ENCODE peak calls at places on chromosome 21, in seven cellular contexts. A is sigmoid colon, W is aorta, T is right lobe of liver, V is RWPE2, C is hepatocyte, I is PC-9. Q is an unnamed sample.

GRCh38 chr21:35342440-35342839 is 293.3 kb upstream of the RUNX1 start:
- DNase-seq in I (no peak), V (no peak), C (no peak), W (no peak), A (no peak), T (no peak), Q (no peak)

GRCh38 chr21:26686278-26686677 is 113.2 kb upstream of the CYYR1 start:
- DNase-seq in T (no peak), V (no peak), A (no peak), I (peak), W (no peak), C (no peak), Q (no peak)

GRCh38 chr21:39142972-39143371 is 40.3 kb downstream of the PSMG1 start:
- DNase-seq in A (no peak), I (no peak), W (no peak), T (no peak), C (no peak), V (no peak), Q (no peak)

GRCh38 chr21:24781146-24781545 is 826.1 kb downstream of the MRPL39 start:
- DNase-seq in T (no peak), A (no peak), W (no peak), C (no peak), I (no peak), V (no peak), Q (no peak)

GRCh38 chr21:27213328-27213727 is 246.4 kb upstream of the ADAMTS5 start:
- DNase-seq in W (no peak), T (no peak), I (no peak), A (no peak), C (no peak), V (no peak), Q (no peak)

GRCh38 chr21:25953659-25954058 is 216.9 kb downstream of the APP start:
- DNase-seq in W (no peak), T (no peak), C (no peak), A (no peak), V (no peak), I (no peak), Q (no peak)

GRCh38 chr21:38980416-38981319 is 174.9 kb downstream of the ETS2 start:
- DNase-seq in W (no peak), I (no peak), C (no peak), V (no peak), T (no peak), A (no peak), Q (no peak)

GRCh38 chr21:33080776-33081175 is 10.8 kb downstream of the OLIG1 start:
- DNase-seq in A (no peak), C (no peak), T (no peak), W (no peak), V (no peak), I (no peak), Q (no peak)

GRCh38 chr21:43268086-43268803 is 99.4 kb downstream of the CRYAA start:
- DNase-seq in T (peak), I (no peak), W (no peak), C (no peak), A (no peak), V (peak), Q (no peak)

GRCh38 chr21:43597052-43597451 is 62.2 kb downstream of the HSF2BP start:
- DNase-seq in I (no peak), C (peak), T (no peak), A (no peak), W (no peak), V (peak), Q (no peak)

GRCh38 chr21:32728455-32729237 is 833 bp upstream of the SYNJ1 start:
- DNase-seq in A (no peak), T (no peak), I (no peak), W (no peak), V (no peak), C (no peak), Q (no peak)

GRCh38 chr21:32648165-32648564 is 36.0 kb upstream of the CFAP298 start:
- DNase-seq in W (no peak), A (no peak), C (no peak), T (no peak), I (no peak), V (no peak), Q (no peak)

GRCh38 chr21:8990326-8991087 is 1530.9 kb upstream of the TPTE start:
- DNase-seq in C (no peak), T (no peak), A (peak), I (no peak), W (peak), V (no peak), Q (no peak)

GRCh38 chr21:25561668-25562641 is 45.3 kb downstream of the MRPL39 start:
- DNase-seq in V (peak), I (peak), W (peak), T (peak), C (peak), A (peak), Q (peak)

GRCh38 chr21:38768385-38769071 is 37.2 kb upstream of the ETS2 start:
- DNase-seq in C (peak), V (no peak), I (no peak), W (no peak), A (no peak), T (no peak), Q (no peak)

GRCh38 chr21:17711896-17712295 is 99.2 kb upstream of the BTG3 start:
- DNase-seq in I (no peak), W (no peak), T (no peak), A (no peak), V (no peak), C (no peak), Q (no peak)

GRCh38 chr21:43367296-43367695 is 59.6 kb downstream of the SIK1 start:
- DNase-seq in W (no peak), C (no peak), T (no peak), V (no peak), I (no peak), A (no peak), Q (no peak)

GRCh38 chr21:33839167-33839716 is 76.4 kb downstream of the ATP5PO start:
- DNase-seq in W (no peak), I (no peak), T (no peak), V (no peak), A (no peak), C (no peak), Q (no peak)

GRCh38 chr21:38388219-38388618 is 110.1 kb downstream of the ERG start:
- DNase-seq in W (no peak), C (no peak), I (no peak), A (no peak), V (no peak), T (no peak), Q (no peak)

GRCh38 chr21:32459972-32460371 is 47.5 kb downstream of the EVA1C start:
- DNase-seq in V (no peak), T (no peak), A (no peak), C (no peak), I (no peak), W (no peak), Q (no peak)

GRCh38 chr21:35635261-35635660 is 425.1 kb downstream of the SETD4 start:
- DNase-seq in C (no peak), T (no peak), I (no peak), W (no peak), V (no peak), A (no peak), Q (no peak)

GRCh38 chr21:34922487-34922886 is 126.6 kb downstream of the RUNX1 start:
- DNase-seq in V (no peak), I (no peak), A (no peak), W (no peak), C (no peak), T (no peak), Q (no peak)

GRCh38 chr21:32348604-32349332 is 44.0 kb downstream of the URB1 start:
- DNase-seq in T (no peak), I (no peak), V (no peak), C (no peak), A (no peak), W (no peak), Q (no peak)

GRCh38 chr21:34613679-34614442 is 1.1 kb downstream of the RCAN1 start:
- DNase-seq in W (no peak), C (peak), I (no peak), T (no peak), V (no peak), A (no peak), Q (no peak)

GRCh38 chr21:9837946-9838801 is 683.2 kb upstream of the TPTE start:
- DNase-seq in W (peak), V (peak), I (no peak), T (peak), A (peak), C (peak), Q (no peak)

GRCh38 chr21:40371329-40371728 is 475.6 kb downstream of the DSCAM start:
- DNase-seq in I (no peak), V (no peak), W (no peak), C (no peak), T (no peak), A (no peak), Q (no peak)

GRCh38 chr21:35189077-35189863 is 140.2 kb upstream of the RUNX1 start:
- DNase-seq in C (peak), V (no peak), T (no peak), A (no peak), W (no peak), I (no peak), Q (no peak)

GRCh38 chr21:36917487-36918158 is 48.8 kb downstream of the HLCS start:
- DNase-seq in V (no peak), W (no peak), C (peak), A (no peak), T (no peak), I (peak), Q (peak)
- H3K27ac ChIP-seq in V (peak), W (no peak), C (peak), A (no peak), T (peak), I (no peak), Q (no peak)

GRCh38 chr21:45590246-45590725 is 48.0 kb upstream of the SLC19A1 start:
- DNase-seq in I (peak), T (peak), W (peak), C (peak), A (peak), V (no peak), Q (no peak)

GRCh38 chr21:45590726-45591618 is 48.7 kb upstream of the SLC19A1 start:
- DNase-seq in W (peak), V (no peak), A (peak), I (peak), T (peak), C (no peak), Q (no peak)

GRCh38 chr21:45592208-45592619 is 50.0 kb upstream of the SLC19A1 start:
- DNase-seq in C (no peak), A (peak), V (no peak), I (no peak), T (peak), W (peak), Q (no peak)

GRCh38 chr21:45592626-45593134 is 50.4 kb upstream of the SLC19A1 start:
- DNase-seq in V (no peak), C (no peak), I (no peak), T (peak), W (peak), A (peak), Q (no peak)

GRCh38 chr21:45591619-45592207 is 49.5 kb upstream of the SLC19A1 start:
- DNase-seq in W (peak), I (no peak), T (peak), C (no peak), A (no peak), V (no peak), Q (no peak)
- H3K27ac ChIP-seq in W (no peak), I (no peak), T (no peak), C (no peak), A (no peak), V (no peak), Q (no peak)

GRCh38 chr21:29092102-29092959 is 18.9 kb upstream of the CCT8 start:
- DNase-seq in I (no peak), W (no peak), C (no peak), T (peak), V (no peak), A (no peak), Q (no peak)
- H3K27ac ChIP-seq in I (no peak), W (no peak), C (no peak), T (peak), V (peak), A (peak), Q (no peak)

GRCh38 chr21:41427556-41427955 is 1.5 kb downstream of the MX1 start:
- DNase-seq in W (no peak), C (no peak), T (no peak), I (no peak), A (no peak), V (no peak), Q (no peak)
- H3K27ac ChIP-seq in W (no peak), C (no peak), T (no peak), I (no peak), A (no peak), V (no peak), Q (no peak)

Q was measured in substantia nigra.